ENCODE peak calls at places on chromosome 16, in ten cellular contexts. S is naive thymus-derived CD4-positive, alpha-beta T cell; D is PC-3; W is GM12878; U is cardiac muscle cell; H is body of pancreas; M is HL-60; E is CD8-positive, alpha-beta T cell; F is Panc1; Y is A549. R is an unnamed sample.

GRCh38 chr16:66934138-66934838 is at the start of gene CIAO2B:
- DNase-seq in F (no peak), M (peak; percentile 80), E (peak; percentile 94), S (peak; percentile 86), Y (peak; percentile 88), W (peak; percentile 47), H (peak; percentile 89), U (peak; percentile 90), D (peak; percentile 80), R (peak; percentile 22)

GRCh38 chr16:55368205-55368604 is 44.2 kb downstream of the IRX6 start:
- DNase-seq in U (no peak), M (peak; percentile 33), W (no peak), Y (no peak), E (no peak), H (no peak), F (no peak), D (no peak), S (no peak), R (no peak)

GRCh38 chr16:56643080-56643778 is 4.8 kb downstream of the MT1A start:
- DNase-seq in D (peak; percentile 53), E (peak; percentile 79), W (no peak), H (peak; percentile 88), M (peak; percentile 65), F (no peak), U (peak; percentile 70), S (peak; percentile 50), Y (peak; percentile 85), R (no peak)

GRCh38 chr16:86854895-86855294 is 276.5 kb downstream of the FOXL1 start:
- DNase-seq in D (peak; percentile 45), W (no peak), S (no peak), E (no peak), H (no peak), Y (peak; percentile 39), M (no peak), F (no peak), U (no peak), R (no peak)

GRCh38 chr16:55832788-55833583 is at the start of gene CES1:
- DNase-seq in Y (peak; percentile 34), E (no peak), M (peak; percentile 97), D (no peak), F (no peak), U (no peak), W (no peak), H (peak; percentile 17), S (no peak), R (no peak)

GRCh38 chr16:72241930-72242329 is 70.0 kb upstream of the PMFBP1 start:
- DNase-seq in Y (peak; percentile 60), H (peak; percentile 35), F (peak; percentile 7), W (no peak), D (peak; percentile 62), S (no peak), U (peak; percentile 72), E (no peak), M (peak; percentile 5), R (no peak)

GRCh38 chr16:49532243-49532870 is 158.8 kb downstream of the C16orf78 start:
- DNase-seq in E (no peak), H (no peak), S (no peak), W (no peak), M (no peak), Y (no peak), D (no peak), U (no peak), F (no peak), R (no peak)

GRCh38 chr16:78667675-78668074 is 568.2 kb downstream of the WWOX start:
- DNase-seq in U (no peak), H (no peak), Y (no peak), F (no peak), E (no peak), W (no peak), S (no peak), M (no peak), D (no peak), R (no peak)

GRCh38 chr16:7025616-7026190 is 306.9 kb upstream of the RBFOX1 start:
- DNase-seq in M (no peak), D (peak; percentile 46), Y (peak; percentile 63), U (no peak), E (no peak), W (no peak), H (peak; percentile 65), F (peak; percentile 20), S (no peak), R (no peak)

GRCh38 chr16:22857296-22857695 is 43.3 kb downstream of the HS3ST2 start:
- DNase-seq in H (no peak), D (no peak), F (no peak), W (no peak), S (no peak), E (no peak), Y (no peak), M (no peak), U (no peak), R (no peak)

GRCh38 chr16:57623251-57624043 is 5.0 kb upstream of the ADGRG1 start:
- DNase-seq in U (peak; percentile 96), H (peak; percentile 61), D (peak; percentile 90), S (no peak), M (no peak), F (no peak), Y (peak; percentile 87), E (no peak), W (no peak), R (no peak)

GRCh38 chr16:49477250-49477895 is 103.8 kb downstream of the C16orf78 start:
- DNase-seq in H (no peak), M (no peak), U (no peak), E (no peak), Y (no peak), S (no peak), W (no peak), D (no peak), F (no peak), R (no peak)

GRCh38 chr16:11233727-11234376 is 22.2 kb downstream of the SOCS1 start:
- DNase-seq in E (peak; percentile 55), S (no peak), U (no peak), Y (no peak), F (no peak), M (no peak), H (no peak), D (no peak), W (no peak), R (no peak)

GRCh38 chr16:11229906-11230305 is 26.1 kb downstream of the SOCS1 start:
- DNase-seq in U (no peak), Y (no peak), E (no peak), W (no peak), F (no peak), S (no peak), D (peak; percentile 49), H (no peak), M (no peak), R (no peak)

GRCh38 chr16:11232852-11233726 is 22.9 kb downstream of the SOCS1 start:
- DNase-seq in E (peak; percentile 86), D (no peak), U (no peak), H (no peak), F (no peak), M (peak; percentile 55), Y (no peak), S (peak; percentile 84), W (no peak), R (no peak)

GRCh38 chr16:11231367-11231970 is 24.5 kb downstream of the SOCS1 start:
- DNase-seq in D (no peak), S (no peak), F (no peak), H (no peak), W (no peak), Y (no peak), U (no peak), E (no peak), M (no peak), R (no peak)

GRCh38 chr16:11232302-11232851 is 23.6 kb downstream of the SOCS1 start:
- DNase-seq in E (no peak), D (no peak), Y (no peak), H (no peak), W (no peak), M (no peak), F (no peak), S (no peak), U (no peak), R (no peak)
- H3K27ac ChIP-seq in E (peak overlapping the region; percentile 78), D (no peak overlapping the region), Y (no peak overlapping the region), H (no peak overlapping the region), W (peak overlapping the region; percentile 74), M (peak overlapping the region; percentile 68), F (no peak overlapping the region), S (peak overlapping the region; percentile 89), U (no peak overlapping the region), R (no peak overlapping the region)

DNA sequence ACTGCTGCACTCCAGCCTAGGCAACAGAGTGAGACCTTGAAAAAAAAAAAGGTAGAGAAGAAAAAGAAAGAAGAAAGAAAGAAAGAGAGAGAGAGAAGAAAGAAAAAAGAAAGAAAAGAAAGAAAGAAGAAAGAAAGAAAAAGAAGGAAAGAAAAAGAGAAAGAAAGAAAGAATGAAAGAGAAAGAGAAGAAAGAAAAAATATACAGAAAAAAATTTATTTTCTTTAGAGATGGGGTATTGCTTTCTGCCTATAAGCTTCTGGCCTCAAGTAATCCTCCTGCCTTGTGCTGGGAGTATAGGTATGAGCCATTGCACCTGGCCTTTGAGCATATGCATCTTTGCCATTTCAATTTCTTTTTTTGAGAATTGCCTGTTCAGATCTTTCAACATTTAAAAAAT is 156.8 kb downstream of the IRX3 start:
- DNase-seq in U (no peak), E (no peak), W (no peak), F (no peak), Y (no peak), S (no peak), D (no peak), H (no peak), M (no peak), R (no peak)
- H3K27ac ChIP-seq in U (no peak overlapping the region), E (no peak overlapping the region), W (no peak overlapping the region), F (no peak overlapping the region), Y (no peak overlapping the region), S (no peak overlapping the region), D (no peak overlapping the region), H (no peak overlapping the region), M (no peak overlapping the region), R (no peak overlapping the region)

GRCh38 chr16:74637742-74638453 is 28.8 kb downstream of the RFWD3 start:
- DNase-seq in Y (no peak), E (no peak), U (no peak), F (no peak), M (no peak), H (no peak), D (no peak), W (no peak), S (no peak), R (no peak)

GRCh38 chr16:74635303-74635702 is 28.4 kb upstream of the GLG1 start:
- DNase-seq in Y (no peak), D (no peak), S (no peak), M (no peak), H (no peak), U (no peak), E (no peak), W (no peak), F (no peak), R (no peak)

GRCh38 chr16:74633686-74634085 is 26.8 kb upstream of the GLG1 start:
- DNase-seq in D (no peak), F (no peak), S (no peak), U (no peak), H (no peak), W (no peak), E (no peak), M (no peak), Y (no peak), R (no peak)
- H3K27ac ChIP-seq in D (no peak overlapping the region), F (no peak overlapping the region), S (no peak overlapping the region), U (no peak overlapping the region), H (no peak overlapping the region), W (no peak overlapping the region), E (no peak overlapping the region), M (no peak overlapping the region), Y (no peak overlapping the region), R (peak overlapping the region; percentile 45)

DNA sequence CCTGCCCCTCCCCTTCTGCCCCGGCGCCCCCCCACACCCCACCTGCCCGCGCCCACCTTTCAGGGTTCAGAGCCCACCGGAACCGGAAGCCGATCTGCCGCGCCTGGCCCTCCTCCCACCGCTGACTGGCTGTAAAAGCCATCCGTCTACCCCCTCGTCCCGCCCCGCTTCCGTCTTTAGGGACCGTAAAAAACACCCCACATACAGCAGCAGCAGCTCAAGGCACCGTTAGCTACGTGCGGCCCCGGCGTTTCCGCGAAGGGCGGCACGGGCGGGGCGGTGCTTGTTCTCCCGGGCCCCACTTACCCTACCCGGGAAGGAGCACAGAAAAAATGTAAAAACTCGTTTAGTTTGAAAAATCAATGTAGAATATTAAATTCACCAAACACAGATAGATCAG is at the start of gene MRPL28:
- DNase-seq in U (peak; percentile 97), D (peak; percentile 87), S (peak; percentile 84), F (peak; percentile 82), W (peak; percentile 87), Y (peak; percentile 94), E (peak; percentile 93), M (peak; percentile 86), H (peak; percentile 95), R (peak; percentile 68)
- H3K27ac ChIP-seq in U (peak within 1 kb of the TSS; percentile 17), D (no peak within 1 kb of the TSS), S (peak within 1 kb of the TSS; percentile 67), F (peak within 1 kb of the TSS; percentile 80), W (peak within 1 kb of the TSS; percentile 61), Y (peak within 1 kb of the TSS; percentile 68), E (peak within 1 kb of the TSS; percentile 0), M (peak within 1 kb of the TSS; percentile 50), H (no peak within 1 kb of the TSS), R (peak within 1 kb of the TSS; percentile 40)

R was measured in epithelial cell of prostate.